ENCODE peak calls at places on chromosomes 11 and 22, in seven cellular contexts. C, H, F, A, I, S and V are unnamed samples.

GRCh38 chr11:11842426-11843008 is 745 bp downstream of the USP47 start:
- DNase-seq in C (peak; percentile 71), H (peak; percentile 75), F (peak; percentile 48), A (peak; percentile 31), I (peak; percentile 22), S (peak; percentile 58), V (peak; percentile 70)

GRCh38 chr11:34405079-34405858 is 33.5 kb upstream of the CAT start:
- DNase-seq in C (no peak), H (no peak), F (no peak), A (no peak), I (no peak), S (no peak), V (no peak)

GRCh38 chr11:77223797-77224196 is 77.7 kb downstream of the GDPD4 start:
- DNase-seq in C (no peak), H (no peak), F (no peak), A (no peak), I (no peak), S (no peak), V (no peak)

GRCh38 chr11:117219995-117220394 is 11.9 kb downstream of the PCSK7 start:
- DNase-seq in C (no peak), H (no peak), F (no peak), A (no peak), I (no peak), S (no peak), V (no peak)

GRCh38 chr22:43891360-43892182 is at the start of gene PNPLA5:
- DNase-seq in C (no peak), H (no peak), F (no peak), A (no peak), I (no peak), S (peak; percentile 90), V (peak; percentile 41)

GRCh38 chr11:35082322-35083180 is 56.4 kb upstream of the CD44 start:
- DNase-seq in C (peak; percentile 80), H (peak; percentile 94), F (peak; percentile 64), A (peak; percentile 86), I (peak; percentile 76), S (peak; percentile 50), V (peak; percentile 78)

GRCh38 chr11:66950113-66950535 is 8.1 kb downstream of the PC start:
- DNase-seq in C (peak; percentile 44), H (no peak), F (no peak), A (peak; percentile 82), I (no peak), S (peak; percentile 35), V (peak; percentile 91)

GRCh38 chr11:44773351-44773965 is 46.7 kb downstream of the TSPAN18 start:
- DNase-seq in C (no peak), H (no peak), F (no peak), A (no peak), I (no peak), S (no peak), V (no peak)

GRCh38 chr11:75214411-75214821 is 26.2 kb upstream of the TPBGL start:
- DNase-seq in C (peak; percentile 79), H (peak; percentile 93), F (peak; percentile 70), A (peak; percentile 70), I (peak; percentile 33), S (peak; percentile 99), V (peak; percentile 94)

GRCh38 chr11:45920531-45921477 is 1.7 kb upstream of the LARGE2 start:
- DNase-seq in C (peak; percentile 2), H (no peak), F (no peak), A (no peak), I (no peak), S (no peak), V (no peak)

GRCh38 chr22:26553056-26553752 is 36.7 kb downstream of the TPST2 start:
- DNase-seq in C (peak; percentile 87), H (no peak), F (no peak), A (peak; percentile 56), I (no peak), S (no peak), V (peak; percentile 23)

GRCh38 chr11:67356867-67357561 is 3.7 kb upstream of the POLD4 start:
- DNase-seq in C (peak; percentile 78), H (peak; percentile 79), F (peak; percentile 44), A (peak; percentile 62), I (peak; percentile 25), S (peak; percentile 94), V (peak; percentile 89)